ENCODE peak calls at places on chromosomes 2 and 18, in five cellular contexts. X, G, I, Q and N are unnamed samples.

GRCh38 chr2:232321817-232322559 is 56.6 kb upstream of the ALPP start:
- DNase-seq in X (no peak), I (no peak), Q (peak), G (no peak), N (no peak)

GRCh38 chr2:10003206-10004125 is 39.9 kb upstream of the KLF11 start:
- DNase-seq in Q (no peak), I (no peak), X (no peak), G (no peak), N (no peak)

GRCh38 chr2:211793783-211794182 is 744.8 kb downstream of the ERBB4 start:
- DNase-seq in G (no peak), Q (no peak), X (no peak), I (no peak), N (no peak)

GRCh38 chr2:231687133-231687852 is 21.0 kb upstream of the PTMA start:
- DNase-seq in X (peak), I (no peak), Q (peak), G (peak), N (peak)

GRCh38 chr2:75705921-75706320 is 4.8 kb downstream of the GCFC2 start:
- DNase-seq in G (peak), X (no peak), I (peak), Q (no peak), N (no peak)

GRCh38 chr2:28403388-28403956 is 10.8 kb downstream of the FOSL2 start:
- DNase-seq in X (no peak), G (no peak), I (no peak), Q (no peak), N (no peak)

GRCh38 chr2:190947711-190948251 is 66.2 kb downstream of the STAT1 start:
- DNase-seq in I (peak), X (peak), Q (no peak), G (peak), N (no peak)

GRCh38 chr2:208183937-208184336 is 5.9 kb downstream of the C2orf80 start:
- DNase-seq in X (peak), I (no peak), G (no peak), Q (no peak), N (no peak)

GRCh38 chr2:231614559-231615057 is 21.9 kb downstream of the TEX44 start:
- DNase-seq in G (no peak), Q (no peak), X (peak), I (no peak), N (peak)

GRCh38 chr2:232539298-232540231 is at the start of gene CHRNG:
- DNase-seq in X (no peak), G (no peak), Q (no peak), I (no peak), N (no peak)

GRCh38 chr2:72956050-72956395 is 38.7 kb downstream of the EMX1 start:
- DNase-seq in X (no peak), Q (no peak), G (no peak), I (no peak), N (no peak)

GRCh38 chr2:73284296-73285161 is at the start of gene FBXO41:
- DNase-seq in G (peak), X (peak), Q (peak), I (no peak), N (no peak)

GRCh38 chr18:44502790-44503189 is 177.9 kb upstream of the SETBP1 start:
- DNase-seq in G (no peak), I (no peak), Q (no peak), X (no peak), N (no peak)

GRCh38 chr2:15939556-15939853 is 845 bp upstream of the MYCN start:
- DNase-seq in G (no peak), X (no peak), I (no peak), Q (no peak), N (peak)

GRCh38 chr2:15938803-15939555 is 1.4 kb upstream of the MYCN start:
- DNase-seq in I (no peak), Q (no peak), X (no peak), G (no peak), N (no peak)

GRCh38 chr2:15936277-15937104 is 3.9 kb upstream of the MYCN start:
- DNase-seq in Q (no peak), X (no peak), G (no peak), I (no peak), N (no peak)

GRCh38 chr2:15937105-15937881 is 3.1 kb upstream of the MYCN start:
- DNase-seq in Q (no peak), X (no peak), I (no peak), G (no peak), N (no peak)

GRCh38 chr2:15937882-15938802 is 2.2 kb upstream of the MYCN start:
- DNase-seq in X (no peak), G (no peak), Q (no peak), I (no peak), N (no peak)
- H3K27ac ChIP-seq in X (no peak), G (no peak), Q (no peak), I (no peak), N (no peak)

GRCh38 chr2:66691199-66691975 is 256.5 kb downstream of the MEIS1 start:
- DNase-seq in Q (no peak), G (no peak), I (peak), X (no peak), N (no peak)
- H3K4me3 ChIP-seq in Q (no peak), G (no peak), I (no peak), X (no peak), N (no peak)

GRCh38 chr2:237791977-237792727 is 6.4 kb upstream of the RBM44 start:
- DNase-seq in X (peak), Q (no peak), G (peak), I (no peak), N (no peak)
- H3K27ac ChIP-seq in X (no peak), Q (no peak), G (no peak), I (no peak), N (no peak)

GRCh38 chr2:154698789-154699559 is 479 bp downstream of the KCNJ3 start:
- DNase-seq in Q (no peak), X (no peak), G (no peak), I (no peak), N (no peak)

GRCh38 chr2:154694881-154695280 is 3.6 kb upstream of the KCNJ3 start:
- DNase-seq in X (peak), I (no peak), G (no peak), Q (no peak), N (no peak)

GRCh38 chr2:154698238-154698788 is at the start of gene KCNJ3:
- DNase-seq in I (no peak), Q (no peak), G (no peak), X (peak), N (no peak)

GRCh38 chr2:154697422-154698237 is 865 bp upstream of the KCNJ3 start:
- DNase-seq in Q (no peak), I (peak), G (peak), X (peak), N (no peak)

GRCh38 chr2:154696771-154697170 is 1.7 kb upstream of the KCNJ3 start:
- DNase-seq in X (no peak), G (no peak), Q (no peak), I (no peak), N (no peak)
- H3K4me3 ChIP-seq in X (no peak), G (peak), Q (no peak), I (no peak), N (no peak)

DNA sequence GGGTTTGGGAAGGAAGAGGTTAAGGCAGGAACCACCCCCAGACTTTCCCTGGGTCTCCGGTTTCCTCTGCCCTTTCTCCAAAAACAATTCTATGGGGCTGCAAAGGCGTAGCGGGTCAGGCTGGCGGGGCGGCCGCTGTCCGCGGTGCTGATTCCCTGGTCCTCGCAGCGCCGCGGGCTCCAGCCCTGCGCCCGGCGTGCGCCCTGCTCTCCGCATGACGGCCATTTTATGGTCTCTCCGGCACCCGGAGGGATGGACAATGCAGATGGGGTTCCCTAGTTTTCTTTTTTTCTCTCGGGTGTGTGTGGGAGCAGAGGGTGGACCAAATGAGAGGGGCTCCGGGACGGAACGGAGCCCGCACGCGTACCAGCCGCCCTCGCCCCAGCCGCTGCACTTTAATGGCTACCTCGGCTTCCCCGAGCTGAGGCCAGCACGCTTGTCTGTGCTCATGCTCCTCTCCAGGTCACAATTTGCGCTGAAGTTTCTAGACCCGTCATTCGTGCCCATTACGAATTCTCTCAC is 1.6 kb downstream of the ST8SIA3 start:
- DNase-seq in G (peak), X (peak), I (peak), Q (peak), N (no peak)
- H3K27ac ChIP-seq in G (no peak), X (no peak), I (no peak), Q (no peak), N (no peak)

GRCh38 chr2:187658952-187659525 is 104.8 kb upstream of the TFPI start:
- DNase-seq in X (peak), Q (no peak), I (peak), G (peak), N (no peak)
- H3K4me3 ChIP-seq in X (no peak), Q (no peak), I (no peak), G (no peak), N (no peak)

DNA sequence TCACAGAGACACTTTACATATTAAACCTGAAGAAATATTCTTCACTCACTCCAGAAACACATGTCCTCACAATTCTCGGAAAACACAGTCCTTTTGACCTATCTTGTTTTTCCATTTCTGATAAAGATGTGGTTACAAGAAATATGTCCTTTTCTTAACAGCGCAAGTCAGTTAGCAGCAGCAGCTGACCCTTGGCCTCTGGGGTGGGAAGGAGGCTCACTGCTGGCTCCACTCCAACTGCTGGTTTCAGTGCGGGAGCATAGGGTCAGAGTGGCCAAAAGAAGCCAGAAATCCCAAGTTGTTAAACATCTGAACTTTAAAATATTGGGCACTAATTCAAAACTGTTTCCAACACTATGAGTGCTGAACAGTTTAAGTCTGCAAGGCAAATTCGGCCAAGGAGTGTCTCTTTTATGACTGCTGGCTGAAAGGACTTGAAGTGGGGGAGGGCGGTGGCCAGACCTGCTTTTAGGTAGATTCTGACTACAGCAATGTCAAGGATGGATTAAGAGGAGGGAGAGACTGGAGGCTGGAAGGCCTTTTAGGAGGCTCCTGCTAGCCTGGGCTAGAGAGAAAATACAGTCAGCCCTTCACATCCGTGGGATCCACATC is 12.3 kb upstream of the TMEM214 start:
- DNase-seq in G (peak), I (no peak), Q (no peak), X (no peak), N (no peak)
- H3K27ac ChIP-seq in G (peak), I (no peak), Q (no peak), X (no peak), N (no peak)

GRCh38 chr2:142425551-142425950 is 294.7 kb upstream of the LRP1B start:
- DNase-seq in I (no peak), Q (no peak), G (no peak), X (no peak), N (no peak)
- H3K4me3 ChIP-seq in I (no peak), Q (no peak), G (no peak), X (no peak), N (no peak)